ENCODE peak calls at places on chromosomes 6 and 20, in five cellular contexts. W, O, S, M and I are unnamed samples.

GRCh38 chr20:47790032-47790965 is 5.0 kb upstream of the SULF2 start:
- DNase-seq in O (no peak), S (peak), W (no peak), M (no peak), I (no peak)

GRCh38 chr20:63520594-63520938 is at the start of gene PPDPF:
- DNase-seq in O (no peak), M (peak), W (peak), S (peak), I (peak)

GRCh38 chr6:112233864-112234263 is 20.5 kb downstream of the LAMA4 start:
- DNase-seq in O (no peak), M (no peak), S (no peak), W (no peak), I (no peak)

GRCh38 chr20:58677205-58677604 is 15.4 kb upstream of the NPEPL1 start:
- DNase-seq in O (no peak), M (no peak), W (no peak), S (no peak), I (no peak)

GRCh38 chr6:166488701-166489100 is 97.8 kb downstream of the RAMACL start:
- DNase-seq in W (peak), M (no peak), S (no peak), O (no peak), I (no peak)

GRCh38 chr6:163389354-163389753 is 25.2 kb upstream of the QKI start:
- DNase-seq in M (no peak), O (no peak), S (no peak), W (no peak), I (no peak)

GRCh38 chr6:13404115-13404891 is 76.0 kb upstream of the TBC1D7 start:
- DNase-seq in S (peak), W (no peak), M (no peak), O (no peak), I (no peak)

GRCh38 chr6:20092071-20092566 is 120.2 kb downstream of the MBOAT1 start:
- DNase-seq in O (peak), W (no peak), S (peak), M (no peak), I (peak)

GRCh38 chr20:58634121-58634817 is 16.8 kb upstream of the STX16 start:
- DNase-seq in S (no peak), M (no peak), W (no peak), O (no peak), I (no peak)

GRCh38 chr20:59628171-59628570 is 23.8 kb downstream of the PHACTR3 start:
- DNase-seq in O (no peak), W (no peak), M (no peak), S (no peak), I (no peak)

GRCh38 chr6:119158057-119158848 is 79.8 kb upstream of the FAM184A start:
- DNase-seq in W (no peak), M (peak), S (no peak), O (no peak), I (no peak)

GRCh38 chr20:62702886-62703852 is 5.5 kb upstream of the NTSR1 start:
- DNase-seq in W (no peak), O (peak), S (peak), M (no peak), I (no peak)

GRCh38 chr6:134376785-134377184 is 58.9 kb upstream of the SGK1 start:
- DNase-seq in O (no peak), W (no peak), M (no peak), S (no peak), I (no peak)

GRCh38 chr20:38926142-38926933 is at the start of gene FAM83D:
- DNase-seq in O (peak), S (peak), M (peak), W (peak), I (peak)

GRCh38 chr20:12528591-12529041 is 480.2 kb upstream of the SPTLC3 start:
- DNase-seq in W (no peak), O (no peak), M (no peak), S (no peak), I (no peak)

GRCh38 chr20:51562334-51563140 is 20.0 kb upstream of the NFATC2 start:
- DNase-seq in O (peak), S (peak), W (peak), M (peak), I (peak)

GRCh38 chr6:17278289-17279061 is 2.7 kb upstream of the RBM24 start:
- DNase-seq in M (no peak), S (peak), W (no peak), O (no peak), I (no peak)

GRCh38 chr6:158388727-158389126 is 76.5 kb downstream of the TULP4 start:
- DNase-seq in W (no peak), O (no peak), M (no peak), S (no peak), I (no peak)

GRCh38 chr20:60000271-60001026 is 42.2 kb downstream of the CDH26 start:
- DNase-seq in W (no peak), O (no peak), M (no peak), S (peak), I (no peak)

GRCh38 chr6:90183587-90184333 is 112.9 kb downstream of the BACH2 start:
- DNase-seq in M (no peak), O (no peak), S (no peak), W (no peak), I (no peak)

GRCh38 chr6:117829594-117830319 is 77.3 kb upstream of the SLC35F1 start:
- DNase-seq in W (no peak), O (peak), S (peak), M (no peak), I (peak)

GRCh38 chr6:110654096-110654820 is 161.0 kb downstream of the CDK19 start:
- DNase-seq in M (no peak), S (peak), W (no peak), O (no peak), I (no peak)

GRCh38 chr20:62878244-62879030 is 16.8 kb upstream of the TCFL5 start:
- DNase-seq in M (no peak), S (no peak), W (no peak), O (no peak), I (no peak)

GRCh38 chr6:43081043-43081442 is 4.9 kb downstream of the PTK7 start:
- DNase-seq in M (no peak), O (no peak), S (no peak), W (no peak), I (no peak)

GRCh38 chr20:40307937-40308478 is 381.0 kb downstream of the MAFB start:
- DNase-seq in W (no peak), S (no peak), M (no peak), O (no peak), I (no peak)

GRCh38 chr20:50360218-50360672 is 149.9 kb upstream of the PTPN1 start:
- DNase-seq in M (no peak), O (no peak), W (no peak), S (peak), I (no peak)

GRCh38 chr6:48074368-48074767 is 36.6 kb downstream of the PTCHD4 start:
- DNase-seq in M (no peak), W (no peak), O (no peak), S (no peak), I (no peak)

GRCh38 chr6:149060985-149061760 is 256.3 kb upstream of the TAB2 start:
- DNase-seq in M (no peak), S (peak), W (no peak), O (no peak), I (no peak)

GRCh38 chr20:59958626-59959025 is 403 bp downstream of the CDH26 start:
- DNase-seq in W (no peak), S (no peak), M (no peak), O (no peak), I (no peak)

DNA sequence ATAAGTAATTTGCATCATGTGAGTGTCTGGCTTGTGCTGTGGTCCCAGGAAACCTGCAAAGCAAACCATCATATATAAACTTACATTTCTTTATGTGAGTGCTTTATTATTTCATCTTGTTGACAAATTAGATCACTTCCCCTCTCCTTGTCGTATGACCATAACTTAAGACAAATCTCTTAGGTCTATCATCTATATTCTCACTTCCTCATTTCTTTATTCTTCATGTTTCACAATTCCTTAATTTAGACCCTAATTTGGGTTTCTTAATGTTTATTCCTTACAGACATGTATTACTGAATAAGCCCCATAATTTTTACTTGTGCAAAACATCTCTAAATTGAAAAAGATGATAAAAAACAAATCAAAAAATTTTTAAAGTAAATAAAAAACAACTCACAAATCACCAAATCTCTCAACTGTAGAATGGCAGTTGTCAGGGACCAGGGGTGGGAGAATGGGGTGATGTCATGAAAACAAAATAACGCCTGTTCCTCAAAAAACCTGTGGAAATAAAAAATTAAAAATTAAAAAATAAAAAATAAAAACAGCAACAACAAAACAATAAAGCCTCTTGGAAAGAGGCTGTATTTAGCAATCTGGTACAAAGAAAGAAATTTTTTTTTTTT is 49.5 kb upstream of the FBXO30 start:
- DNase-seq in W (no peak), O (no peak), S (no peak), M (no peak), I (no peak)
- H3K4me3 ChIP-seq in W (no peak), O (no peak), S (no peak), M (no peak), I (no peak)

GRCh38 chr6:82131441-82131840 is 116.1 kb downstream of the IBTK start:
- DNase-seq in W (no peak), M (no peak), S (no peak), O (no peak), I (no peak)

DNA sequence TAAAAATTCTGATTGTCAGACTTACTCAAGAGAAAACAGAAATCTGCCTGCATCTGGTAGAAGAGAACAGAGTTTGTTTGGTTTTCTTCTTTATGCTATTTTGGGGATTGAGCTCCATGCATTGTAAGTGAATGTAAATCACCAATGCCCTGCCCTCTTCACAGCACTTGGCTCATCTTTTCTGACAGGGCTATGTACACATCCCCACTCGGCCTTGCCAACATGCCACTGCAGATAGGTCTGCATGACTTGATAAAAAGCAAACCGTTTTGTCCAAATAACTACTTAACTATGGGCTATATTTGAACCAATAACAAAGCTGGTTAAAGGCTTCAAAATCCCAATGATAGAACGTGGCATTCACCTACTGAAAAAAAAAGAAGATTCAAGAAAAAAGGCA is 117.7 kb downstream of the IBTK start:
- DNase-seq in W (no peak), M (no peak), S (no peak), O (no peak), I (no peak)
- H3K4me3 ChIP-seq in W (no peak), M (no peak), S (no peak), O (no peak), I (no peak)

GRCh38 chr6:41789390-41789724 is 1.9 kb downstream of the TOMM6 start:
- DNase-seq in M (no peak), S (no peak), O (no peak), W (no peak), I (no peak)
- H3K4me3 ChIP-seq in M (no peak), S (peak), O (no peak), W (no peak), I (no peak)

GRCh38 chr20:1390552-1391403 is 2.1 kb downstream of the FKBP1A start:
- DNase-seq in W (no peak), S (no peak), O (no peak), M (no peak), I (no peak)

GRCh38 chr20:1391640-1392442 is 1.0 kb downstream of the FKBP1A start:
- DNase-seq in O (no peak), W (no peak), M (no peak), S (peak), I (no peak)

GRCh38 chr20:1388253-1388652 is 4.6 kb downstream of the FKBP1A start:
- DNase-seq in S (no peak), O (no peak), W (no peak), M (no peak), I (no peak)

GRCh38 chr20:1388706-1389483 is 4.0 kb downstream of the FKBP1A start:
- DNase-seq in O (no peak), S (no peak), M (no peak), W (no peak), I (no peak)

DNA sequence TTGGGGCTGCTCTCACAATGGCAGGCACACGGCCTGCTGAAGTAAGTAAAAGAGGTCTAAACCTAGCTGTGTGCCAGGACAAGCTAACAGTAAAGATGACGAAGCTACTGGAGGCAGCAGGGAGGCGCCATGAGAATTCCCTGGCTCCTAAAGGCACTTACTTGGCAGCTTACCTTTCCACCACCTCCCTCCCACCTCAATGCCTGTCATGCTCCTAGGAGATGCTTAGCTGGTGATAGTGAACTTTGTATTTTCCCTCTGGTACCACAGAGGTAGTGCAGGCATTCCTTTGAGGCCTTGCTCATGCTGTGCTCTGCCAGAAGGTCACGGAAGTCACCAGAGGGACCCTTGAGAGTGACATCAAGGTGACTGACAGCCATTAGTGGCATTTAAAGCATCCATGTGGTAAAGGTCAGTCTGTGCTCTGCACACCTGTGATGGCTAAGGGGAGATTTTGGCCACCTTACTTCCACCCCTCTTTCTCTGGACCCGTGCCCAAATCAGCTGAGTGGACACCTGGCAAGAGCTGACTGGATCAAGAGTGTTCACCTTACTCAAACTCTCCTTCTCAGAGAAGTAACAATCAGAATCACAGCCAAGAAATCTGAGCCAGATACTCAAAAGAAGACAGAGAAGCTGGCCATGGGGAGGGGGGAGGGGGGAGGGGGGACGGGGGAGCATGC is 3.0 kb downstream of the FKBP1A start:
- DNase-seq in S (no peak), O (no peak), W (no peak), M (peak), I (no peak)
- H3K4me3 ChIP-seq in S (peak), O (no peak), W (no peak), M (peak), I (no peak)

DNA sequence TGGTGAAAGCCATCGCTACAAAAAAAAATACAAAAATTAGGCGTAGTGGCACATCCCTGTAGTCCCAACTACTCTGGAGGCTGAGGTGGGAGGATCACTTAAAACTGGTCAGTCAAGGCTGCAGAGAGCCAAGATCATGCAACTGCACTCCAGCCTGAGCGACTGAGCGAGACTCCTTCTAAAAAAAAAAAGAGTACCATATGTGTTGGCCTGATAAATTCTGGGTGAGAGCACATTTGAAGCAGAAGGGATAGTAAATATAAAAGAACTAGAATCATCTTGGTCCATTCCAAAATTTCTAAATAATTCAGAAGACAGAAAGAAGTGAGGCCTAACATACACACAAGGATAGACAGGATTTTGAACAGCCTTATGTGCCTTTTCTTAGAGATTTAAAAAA is 2.2 kb downstream of the IBTK start:
- DNase-seq in W (no peak), O (no peak), M (no peak), S (no peak), I (no peak)
- H3K4me3 ChIP-seq in W (no peak), O (no peak), M (no peak), S (peak), I (no peak)